ENCODE peak calls at places on chromosomes 12 and 14, in four cellular contexts. One of them, this sample, is unnamed.

GRCh38 chr12:92539966-92540791 is 162.6 kb upstream of the PLEKHG7 start:
- DNase-seq in HepG2: no peak
- DNase-seq in GM12878: no peak
- DNase-seq in K562: no peak
- DNase-seq in this sample: peak

GRCh38 chr12:116293687-116294463 is 16.4 kb upstream of the MED13L start:
- DNase-seq in K562: no peak
- DNase-seq in GM12878: no peak
- DNase-seq in HepG2: no peak
- DNase-seq in this sample: no peak

GRCh38 chr12:31485570-31485969 is 105.4 kb downstream of the DENND5B start:
- DNase-seq in HepG2: no peak
- DNase-seq in GM12878: no peak
- DNase-seq in K562: no peak
- DNase-seq in this sample: no peak

GRCh38 chr14:61188936-61189808 is 92.0 kb downstream of the TMEM30B start:
- DNase-seq in HepG2: peak
- DNase-seq in GM12878: no peak
- DNase-seq in K562: peak
- DNase-seq in this sample: peak

GRCh38 chr12:108815875-108816594 is 41.3 kb downstream of the SSH1 start:
- DNase-seq in K562: no peak
- DNase-seq in GM12878: no peak
- DNase-seq in HepG2: no peak
- DNase-seq in this sample: no peak

GRCh38 chr12:62267490-62267889 is 7.3 kb downstream of the USP15 start:
- DNase-seq in HepG2: no peak
- DNase-seq in GM12878: no peak
- DNase-seq in K562: no peak
- DNase-seq in this sample: no peak

GRCh38 chr14:56294125-56294524 is 175.9 kb downstream of the PELI2 start:
- DNase-seq in HepG2: no peak
- DNase-seq in GM12878: no peak
- DNase-seq in K562: no peak
- DNase-seq in this sample: peak

GRCh38 chr12:113065126-113066007 is 8.8 kb downstream of the DTX1 start:
- DNase-seq in GM12878: no peak
- DNase-seq in HepG2: no peak
- DNase-seq in K562: peak
- DNase-seq in this sample: peak

GRCh38 chr12:26939192-26939832 is 1.0 kb downstream of the FGFR1OP2 start:
- DNase-seq in HepG2: no peak
- DNase-seq in GM12878: peak
- DNase-seq in K562: no peak
- DNase-seq in this sample: no peak

GRCh38 chr12:5262450-5262849 is 169.5 kb upstream of the NTF3 start:
- DNase-seq in GM12878: no peak
- DNase-seq in K562: no peak
- DNase-seq in HepG2: no peak
- DNase-seq in this sample: no peak

GRCh38 chr12:38053655-38054464 is 262.7 kb upstream of the ALG10B start:
- DNase-seq in K562: peak
- DNase-seq in GM12878: no peak
- DNase-seq in HepG2: peak
- DNase-seq in this sample: no peak

GRCh38 chr14:67510836-67511235 is 22.3 kb upstream of the PLEKHH1 start:
- DNase-seq in K562: no peak
- DNase-seq in HepG2: no peak
- DNase-seq in GM12878: no peak
- DNase-seq in this sample: no peak

GRCh38 chr12:75560167-75560566 is 48.8 kb upstream of the KRR1 start:
- DNase-seq in K562: no peak
- DNase-seq in GM12878: no peak
- DNase-seq in HepG2: peak
- DNase-seq in this sample: no peak

GRCh38 chr14:74566174-74567125 is 45.6 kb downstream of the LTBP2 start:
- DNase-seq in HepG2: no peak
- DNase-seq in GM12878: no peak
- DNase-seq in K562: no peak
- DNase-seq in this sample: no peak
- TF ChIP-seq NR2C2 in HepG2: no peak
- TF ChIP-seq NR2C2 in GM12878: no peak
- TF ChIP-seq NR2C2 in K562: no peak
- TF ChIP-seq NR2C2 in this sample: no peak

GRCh38 chr14:76710093-76711010 is 50.9 kb upstream of the VASH1 start:
- DNase-seq in GM12878: no peak
- DNase-seq in HepG2: peak
- DNase-seq in K562: peak
- DNase-seq in this sample: no peak
- TF ChIP-seq USF2 in GM12878: no peak
- TF ChIP-seq USF2 in HepG2: no peak
- TF ChIP-seq USF2 in K562: no peak
- TF ChIP-seq USF2 in this sample: no peak

DNA sequence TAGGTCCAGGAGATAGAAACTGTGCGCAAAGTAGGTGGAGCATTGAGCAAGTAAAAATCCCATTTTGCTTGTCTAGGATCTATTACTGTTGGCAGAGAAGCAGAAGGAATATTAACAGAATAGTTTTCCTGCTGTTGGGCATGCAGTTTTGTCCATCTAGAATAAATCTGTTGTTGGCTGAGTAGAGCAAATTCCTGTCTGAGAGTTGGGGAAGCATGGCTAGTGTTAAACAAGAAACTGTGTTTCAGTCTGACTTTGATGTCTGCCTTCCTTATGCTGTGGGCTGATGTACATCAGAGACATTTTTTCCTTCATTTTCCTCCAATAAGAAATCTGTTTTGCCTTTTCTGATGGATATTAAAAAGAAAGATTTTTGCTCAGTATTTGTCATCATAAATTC is 98.2 kb downstream of the RAD52 start:
- DNase-seq in GM12878: no peak
- DNase-seq in HepG2: no peak
- DNase-seq in K562: no peak
- DNase-seq in this sample: no peak
- TF ChIP-seq NR2C2 in GM12878: no peak
- TF ChIP-seq NR2C2 in HepG2: no peak
- TF ChIP-seq NR2C2 in K562: no peak
- TF ChIP-seq NR2C2 in this sample: no peak

GRCh38 chr14:104224516-104225281 is 86.3 kb downstream of the KIF26A start:
- DNase-seq in HepG2: no peak
- DNase-seq in GM12878: no peak
- DNase-seq in K562: peak
- DNase-seq in this sample: peak
- TF ChIP-seq USF2 in HepG2: no peak
- TF ChIP-seq USF2 in GM12878: no peak
- TF ChIP-seq USF2 in K562: no peak
- TF ChIP-seq USF2 in this sample: no peak

DNA sequence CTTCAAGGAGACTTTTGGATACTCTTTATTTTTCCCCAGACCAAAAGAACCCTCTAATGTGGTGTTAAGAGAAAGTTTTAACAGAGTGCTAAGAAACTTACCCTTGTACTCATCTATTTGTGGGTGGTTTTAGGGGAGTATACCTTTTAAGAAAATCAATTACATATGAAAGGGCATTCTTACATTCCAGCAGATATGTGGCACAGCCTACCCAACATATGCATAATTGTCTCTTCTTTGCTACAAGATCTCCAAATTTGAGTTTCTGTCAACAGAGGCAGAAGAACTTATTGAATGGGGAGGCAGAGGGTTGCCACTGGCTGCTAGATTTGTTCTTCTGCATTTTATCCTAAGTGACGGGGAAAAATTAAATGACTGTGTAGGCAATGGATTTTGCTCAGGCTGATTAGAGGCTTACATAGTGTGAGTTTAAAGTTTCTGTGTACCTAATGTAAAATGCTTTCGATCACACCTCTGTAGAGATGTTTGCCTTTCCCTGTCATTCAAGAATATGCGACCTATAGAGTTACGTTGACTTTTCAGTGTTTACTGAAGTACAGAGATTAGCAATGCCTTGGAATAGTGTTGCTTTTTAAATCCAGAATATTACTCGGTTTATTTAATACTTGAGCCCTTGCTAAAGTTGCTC is 54.6 kb downstream of the PROX2 start:
- DNase-seq in K562: no peak
- DNase-seq in GM12878: no peak
- DNase-seq in HepG2: peak
- DNase-seq in this sample: no peak
- TF ChIP-seq NR2C2 in K562: no peak
- TF ChIP-seq NR2C2 in GM12878: no peak
- TF ChIP-seq NR2C2 in HepG2: no peak
- TF ChIP-seq NR2C2 in this sample: no peak

DNA sequence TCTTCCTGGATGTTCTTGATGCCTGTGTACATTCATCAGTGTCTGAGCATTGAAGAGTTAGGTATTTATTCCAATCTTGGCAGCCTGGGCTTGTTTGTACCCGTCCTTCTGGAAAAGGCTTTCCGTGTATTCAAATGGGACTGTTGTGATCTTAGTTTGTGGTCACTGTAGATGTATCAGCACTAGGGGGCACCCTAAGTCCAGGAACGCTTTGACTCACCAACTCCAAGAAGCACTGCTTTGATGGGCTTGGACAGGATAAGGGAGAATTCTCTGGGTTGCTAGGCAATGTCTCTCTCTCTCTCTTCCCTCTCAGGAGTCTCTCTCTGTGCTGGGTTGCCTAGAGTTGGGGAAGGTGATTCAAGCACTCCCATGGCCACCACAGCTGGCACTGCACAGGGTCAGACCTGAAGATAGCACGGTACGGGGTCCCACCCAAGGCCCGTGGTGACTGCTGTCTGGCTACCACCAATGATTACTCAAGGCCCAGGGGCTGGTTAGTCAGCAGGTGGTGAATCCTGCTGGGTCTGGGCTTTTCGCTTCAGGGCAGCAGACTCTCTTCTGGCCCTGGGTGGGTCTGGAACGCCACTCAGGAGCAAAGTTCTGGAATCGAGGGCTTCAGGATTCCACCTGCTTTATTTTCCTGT is 211.1 kb upstream of the RGS6 start:
- DNase-seq in K562: peak
- DNase-seq in HepG2: peak
- DNase-seq in GM12878: peak
- DNase-seq in this sample: peak
- TF ChIP-seq USF2 in K562: no peak
- TF ChIP-seq USF2 in HepG2: no peak
- TF ChIP-seq USF2 in GM12878: no peak
- TF ChIP-seq USF2 in this sample: no peak

DNA sequence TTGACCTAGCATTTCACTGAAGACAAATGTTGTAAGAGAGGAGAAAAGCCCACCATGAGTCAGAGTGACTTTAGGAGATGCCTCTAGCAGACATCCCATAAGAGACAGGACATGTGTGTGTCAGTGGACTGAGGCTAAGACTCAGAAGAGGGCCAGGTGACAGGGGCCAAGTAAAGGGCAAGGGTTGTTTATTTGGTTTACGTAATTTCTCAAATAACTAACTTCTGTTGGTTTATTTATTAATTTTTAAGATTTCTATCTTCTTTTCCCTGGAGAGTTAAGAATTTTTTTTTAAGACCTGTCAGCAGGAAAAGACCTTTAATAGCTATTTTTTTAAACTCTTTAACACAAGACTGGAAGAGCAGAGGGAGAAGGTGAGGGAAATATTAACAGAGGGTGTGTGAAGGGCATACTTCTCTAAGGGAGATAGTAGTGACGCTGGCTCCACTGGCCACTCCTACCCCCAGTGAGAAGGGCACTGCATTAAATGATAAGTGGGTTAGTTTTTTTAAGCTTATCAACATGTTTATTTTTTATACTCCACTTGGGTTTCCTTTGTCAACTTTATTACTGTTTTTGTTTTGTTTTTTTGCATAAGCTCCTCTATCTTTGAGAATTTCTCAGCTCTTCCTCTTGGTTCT is 3.5 kb downstream of the PNP start:
- DNase-seq in K562: no peak
- DNase-seq in GM12878: no peak
- DNase-seq in HepG2: no peak
- DNase-seq in this sample: no peak
- TF ChIP-seq NR2C2 in K562: no peak
- TF ChIP-seq NR2C2 in GM12878: no peak
- TF ChIP-seq NR2C2 in HepG2: no peak
- TF ChIP-seq NR2C2 in this sample: no peak

DNA sequence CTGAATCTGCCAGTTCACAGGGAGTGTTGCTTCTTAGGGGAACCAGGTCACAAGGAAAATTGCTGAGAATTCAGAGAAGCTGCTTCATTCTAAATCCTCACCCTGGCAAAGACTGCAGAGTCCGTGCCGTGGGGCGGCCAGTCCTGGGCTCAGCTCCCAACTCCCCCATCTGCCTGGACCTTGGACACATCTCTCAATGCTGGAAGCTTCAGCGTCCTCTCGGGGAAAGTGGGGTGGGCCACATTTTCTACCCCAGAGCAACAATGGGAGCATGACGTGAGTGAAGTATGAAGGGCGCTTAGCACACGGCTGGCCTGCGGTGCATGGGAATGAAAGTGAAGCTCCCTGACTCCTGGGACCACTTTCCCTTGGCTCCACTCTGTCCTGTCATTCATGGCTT is 31.2 kb downstream of the HVCN1 start:
- DNase-seq in GM12878: no peak
- DNase-seq in K562: no peak
- DNase-seq in HepG2: peak
- DNase-seq in this sample: no peak
- TF ChIP-seq USF2 in GM12878: no peak
- TF ChIP-seq USF2 in K562: no peak
- TF ChIP-seq USF2 in HepG2: no peak
- TF ChIP-seq USF2 in this sample: no peak

GRCh38 chr14:69092840-69093422 is 60.0 kb downstream of the DCAF5 start:
- DNase-seq in K562: no peak
- DNase-seq in HepG2: no peak
- DNase-seq in GM12878: no peak
- DNase-seq in this sample: no peak
- TF ChIP-seq NR2C2 in K562: no peak
- TF ChIP-seq NR2C2 in HepG2: no peak
- TF ChIP-seq NR2C2 in GM12878: no peak
- TF ChIP-seq NR2C2 in this sample: no peak

GRCh38 chr14:101199028-101199770 is 295.7 kb upstream of the RTL1 start:
- DNase-seq in K562: no peak
- DNase-seq in GM12878: no peak
- DNase-seq in HepG2: no peak
- DNase-seq in this sample: no peak

GRCh38 chr14:101201535-101202125 is 298.1 kb upstream of the RTL1 start:
- DNase-seq in HepG2: no peak
- DNase-seq in GM12878: no peak
- DNase-seq in K562: no peak
- DNase-seq in this sample: no peak

GRCh38 chr14:101198398-101199027 is 295.0 kb upstream of the RTL1 start:
- DNase-seq in GM12878: no peak
- DNase-seq in K562: no peak
- DNase-seq in HepG2: no peak
- DNase-seq in this sample: no peak

GRCh38 chr14:101200650-101201516 is 297.4 kb upstream of the RTL1 start:
- DNase-seq in K562: no peak
- DNase-seq in GM12878: no peak
- DNase-seq in HepG2: no peak
- DNase-seq in this sample: no peak

GRCh38 chr14:101200008-101200649 is 296.6 kb upstream of the RTL1 start:
- DNase-seq in GM12878: no peak
- DNase-seq in K562: no peak
- DNase-seq in HepG2: no peak
- DNase-seq in this sample: no peak
- TF ChIP-seq USF2 in GM12878: no peak
- TF ChIP-seq USF2 in K562: no peak
- TF ChIP-seq USF2 in HepG2: no peak
- TF ChIP-seq USF2 in this sample: no peak